ENCODE peak calls at places on chromosomes 13 and 19, in nine cellular contexts. One of them, this sample, is unnamed.

GRCh38 chr13:62294210-62294609 is 878.6 kb upstream of the PCDH20 start:
- DNase-seq in posterior vena cava: no peak
- DNase-seq in GF-D8: no peak
- DNase-seq in activated CD8-positive, alpha-beta memory T cell treated with anti-CD3 and anti-CD28 coated beads for 1 hour: no peak
- DNase-seq in Right ventricle myocardium superior: no peak
- DNase-seq in T-cell: no peak
- DNase-seq in NCI-H460: no peak
- DNase-seq in GOT3: no peak
- DNase-seq in nephron progenitor cell: no peak
- DNase-seq in this sample: no peak

GRCh38 chr19:48455171-48455907 is at the start of gene KCNJ14:
- DNase-seq in NCI-H460: no peak
- DNase-seq in T-cell: no peak
- DNase-seq in posterior vena cava: no peak
- DNase-seq in GF-D8: no peak
- DNase-seq in activated CD8-positive, alpha-beta memory T cell treated with anti-CD3 and anti-CD28 coated beads for 1 hour: no peak
- DNase-seq in Right ventricle myocardium superior: no peak
- DNase-seq in GOT3: no peak
- DNase-seq in nephron progenitor cell: no peak
- DNase-seq in this sample: peak; percentile 29

GRCh38 chr13:93029536-93029935 is 197.1 kb upstream of the GPC6 start:
- DNase-seq in NCI-H460: no peak
- DNase-seq in activated CD8-positive, alpha-beta memory T cell treated with anti-CD3 and anti-CD28 coated beads for 1 hour: no peak
- DNase-seq in posterior vena cava: no peak
- DNase-seq in Right ventricle myocardium superior: no peak
- DNase-seq in GF-D8: no peak
- DNase-seq in nephron progenitor cell: no peak
- DNase-seq in GOT3: no peak
- DNase-seq in T-cell: no peak
- DNase-seq in this sample: no peak

GRCh38 chr19:14318873-14319272 is 62.4 kb upstream of the ADGRE5 start:
- DNase-seq in NCI-H460: no peak
- DNase-seq in posterior vena cava: peak; percentile 83
- DNase-seq in T-cell: no peak
- DNase-seq in Right ventricle myocardium superior: peak; percentile 47
- DNase-seq in GF-D8: no peak
- DNase-seq in nephron progenitor cell: peak; percentile 23
- DNase-seq in activated CD8-positive, alpha-beta memory T cell treated with anti-CD3 and anti-CD28 coated beads for 1 hour: no peak
- DNase-seq in GOT3: no peak
- DNase-seq in this sample: peak; percentile 69

GRCh38 chr19:15180451-15181390 is 20.1 kb downstream of the NOTCH3 start:
- DNase-seq in T-cell: no peak
- DNase-seq in GF-D8: no peak
- DNase-seq in posterior vena cava: no peak
- DNase-seq in nephron progenitor cell: peak; percentile 65
- DNase-seq in GOT3: no peak
- DNase-seq in NCI-H460: no peak
- DNase-seq in Right ventricle myocardium superior: no peak
- DNase-seq in activated CD8-positive, alpha-beta memory T cell treated with anti-CD3 and anti-CD28 coated beads for 1 hour: no peak
- DNase-seq in this sample: peak; percentile 74

GRCh38 chr13:112510002-112510780 is 77.8 kb downstream of the TUBGCP3 start:
- DNase-seq in posterior vena cava: no peak
- DNase-seq in nephron progenitor cell: peak; percentile 53
- DNase-seq in activated CD8-positive, alpha-beta memory T cell treated with anti-CD3 and anti-CD28 coated beads for 1 hour: no peak
- DNase-seq in NCI-H460: peak; percentile 51
- DNase-seq in Right ventricle myocardium superior: no peak
- DNase-seq in T-cell: no peak
- DNase-seq in GF-D8: peak; percentile 9
- DNase-seq in GOT3: no peak
- DNase-seq in this sample: no peak

GRCh38 chr19:19745496-19746285 is 12.8 kb upstream of the ZNF14 start:
- DNase-seq in Right ventricle myocardium superior: no peak
- DNase-seq in nephron progenitor cell: no peak
- DNase-seq in NCI-H460: no peak
- DNase-seq in T-cell: no peak
- DNase-seq in GOT3: no peak
- DNase-seq in posterior vena cava: no peak
- DNase-seq in activated CD8-positive, alpha-beta memory T cell treated with anti-CD3 and anti-CD28 coated beads for 1 hour: no peak
- DNase-seq in GF-D8: no peak
- DNase-seq in this sample: peak; percentile 41

GRCh38 chr13:19618925-19619324 is 14.5 kb upstream of the MPHOSPH8 start:
- DNase-seq in Right ventricle myocardium superior: no peak
- DNase-seq in NCI-H460: no peak
- DNase-seq in GF-D8: peak; percentile 12
- DNase-seq in T-cell: no peak
- DNase-seq in posterior vena cava: no peak
- DNase-seq in activated CD8-positive, alpha-beta memory T cell treated with anti-CD3 and anti-CD28 coated beads for 1 hour: no peak
- DNase-seq in nephron progenitor cell: peak; percentile 6
- DNase-seq in GOT3: no peak
- DNase-seq in this sample: no peak

GRCh38 chr13:52001120-52001731 is 10.0 kb downstream of the ATP7B start:
- DNase-seq in Right ventricle myocardium superior: no peak
- DNase-seq in GOT3: no peak
- DNase-seq in GF-D8: peak; percentile 31
- DNase-seq in NCI-H460: peak; percentile 17
- DNase-seq in T-cell: no peak
- DNase-seq in activated CD8-positive, alpha-beta memory T cell treated with anti-CD3 and anti-CD28 coated beads for 1 hour: no peak
- DNase-seq in posterior vena cava: no peak
- DNase-seq in nephron progenitor cell: no peak
- DNase-seq in this sample: no peak

GRCh38 chr13:23979361-23980159 is 82.3 kb upstream of the C1QTNF9B start:
- DNase-seq in T-cell: peak; percentile 5
- DNase-seq in NCI-H460: peak; percentile 9
- DNase-seq in posterior vena cava: peak; percentile 96
- DNase-seq in nephron progenitor cell: peak; percentile 74
- DNase-seq in Right ventricle myocardium superior: peak; percentile 88
- DNase-seq in GF-D8: no peak
- DNase-seq in GOT3: peak; percentile 44
- DNase-seq in activated CD8-positive, alpha-beta memory T cell treated with anti-CD3 and anti-CD28 coated beads for 1 hour: peak; percentile 3
- DNase-seq in this sample: peak; percentile 91

GRCh38 chr13:103694033-103694432 is 627.8 kb upstream of the SLC10A2 start:
- DNase-seq in NCI-H460: no peak
- DNase-seq in Right ventricle myocardium superior: no peak
- DNase-seq in T-cell: no peak
- DNase-seq in posterior vena cava: no peak
- DNase-seq in activated CD8-positive, alpha-beta memory T cell treated with anti-CD3 and anti-CD28 coated beads for 1 hour: no peak
- DNase-seq in GOT3: no peak
- DNase-seq in nephron progenitor cell: no peak
- DNase-seq in GF-D8: no peak
- DNase-seq in this sample: no peak

GRCh38 chr19:6350688-6351087 is 10.6 kb upstream of the CLPP start:
- DNase-seq in nephron progenitor cell: no peak
- DNase-seq in activated CD8-positive, alpha-beta memory T cell treated with anti-CD3 and anti-CD28 coated beads for 1 hour: no peak
- DNase-seq in GOT3: no peak
- DNase-seq in Right ventricle myocardium superior: no peak
- DNase-seq in posterior vena cava: no peak
- DNase-seq in NCI-H460: no peak
- DNase-seq in GF-D8: no peak
- DNase-seq in T-cell: no peak
- DNase-seq in this sample: no peak

GRCh38 chr19:44848036-44848804 is 2.1 kb downstream of the NECTIN2 start:
- DNase-seq in nephron progenitor cell: peak; percentile 52
- DNase-seq in activated CD8-positive, alpha-beta memory T cell treated with anti-CD3 and anti-CD28 coated beads for 1 hour: no peak
- DNase-seq in NCI-H460: no peak
- DNase-seq in T-cell: no peak
- DNase-seq in GOT3: no peak
- DNase-seq in posterior vena cava: no peak
- DNase-seq in GF-D8: peak; percentile 14
- DNase-seq in Right ventricle myocardium superior: no peak
- DNase-seq in this sample: peak; percentile 37

GRCh38 chr13:90545070-90545840 is 802.2 kb upstream of the MIR17HG start:
- DNase-seq in Right ventricle myocardium superior: no peak
- DNase-seq in GF-D8: no peak
- DNase-seq in activated CD8-positive, alpha-beta memory T cell treated with anti-CD3 and anti-CD28 coated beads for 1 hour: no peak
- DNase-seq in NCI-H460: no peak
- DNase-seq in posterior vena cava: no peak
- DNase-seq in GOT3: no peak
- DNase-seq in nephron progenitor cell: no peak
- DNase-seq in T-cell: no peak
- DNase-seq in this sample: no peak

GRCh38 chr19:14561832-14562351 is 10.0 kb downstream of the NDUFB7 start:
- DNase-seq in nephron progenitor cell: no peak
- DNase-seq in NCI-H460: no peak
- DNase-seq in activated CD8-positive, alpha-beta memory T cell treated with anti-CD3 and anti-CD28 coated beads for 1 hour: no peak
- DNase-seq in Right ventricle myocardium superior: peak; percentile 73
- DNase-seq in GOT3: peak; percentile 21
- DNase-seq in posterior vena cava: no peak
- DNase-seq in T-cell: peak; percentile 18
- DNase-seq in GF-D8: no peak
- DNase-seq in this sample: peak; percentile 84

GRCh38 chr13:55652657-55653056 is 1488.1 kb upstream of the PRR20A start:
- DNase-seq in posterior vena cava: no peak
- DNase-seq in GF-D8: no peak
- DNase-seq in T-cell: no peak
- DNase-seq in nephron progenitor cell: no peak
- DNase-seq in activated CD8-positive, alpha-beta memory T cell treated with anti-CD3 and anti-CD28 coated beads for 1 hour: no peak
- DNase-seq in GOT3: no peak
- DNase-seq in NCI-H460: no peak
- DNase-seq in Right ventricle myocardium superior: no peak
- DNase-seq in this sample: no peak

GRCh38 chr19:44986389-44986788 is 14.9 kb upstream of the RELB start:
- DNase-seq in posterior vena cava: no peak
- DNase-seq in nephron progenitor cell: no peak
- DNase-seq in NCI-H460: no peak
- DNase-seq in Right ventricle myocardium superior: no peak
- DNase-seq in GOT3: no peak
- DNase-seq in GF-D8: no peak
- DNase-seq in T-cell: no peak
- DNase-seq in activated CD8-positive, alpha-beta memory T cell treated with anti-CD3 and anti-CD28 coated beads for 1 hour: no peak
- DNase-seq in this sample: no peak

GRCh38 chr13:23372264-23372905 is 61.1 kb downstream of the SACS start:
- DNase-seq in activated CD8-positive, alpha-beta memory T cell treated with anti-CD3 and anti-CD28 coated beads for 1 hour: no peak
- DNase-seq in posterior vena cava: no peak
- DNase-seq in Right ventricle myocardium superior: no peak
- DNase-seq in T-cell: no peak
- DNase-seq in NCI-H460: no peak
- DNase-seq in nephron progenitor cell: no peak
- DNase-seq in GOT3: no peak
- DNase-seq in GF-D8: no peak
- DNase-seq in this sample: no peak

GRCh38 chr13:69300131-69300530 is 807.5 kb upstream of the ATXN8OS start:
- DNase-seq in activated CD8-positive, alpha-beta memory T cell treated with anti-CD3 and anti-CD28 coated beads for 1 hour: no peak
- DNase-seq in GF-D8: no peak
- DNase-seq in Right ventricle myocardium superior: no peak
- DNase-seq in posterior vena cava: no peak
- DNase-seq in NCI-H460: no peak
- DNase-seq in nephron progenitor cell: no peak
- DNase-seq in GOT3: no peak
- DNase-seq in T-cell: no peak
- DNase-seq in this sample: no peak

GRCh38 chr13:106558527-106558926 is 9.4 kb downstream of the ARGLU1 start:
- DNase-seq in Right ventricle myocardium superior: no peak
- DNase-seq in activated CD8-positive, alpha-beta memory T cell treated with anti-CD3 and anti-CD28 coated beads for 1 hour: no peak
- DNase-seq in GF-D8: no peak
- DNase-seq in GOT3: no peak
- DNase-seq in T-cell: no peak
- DNase-seq in posterior vena cava: no peak
- DNase-seq in NCI-H460: no peak
- DNase-seq in nephron progenitor cell: no peak
- DNase-seq in this sample: no peak

GRCh38 chr19:16702123-16702522 is 17.5 kb upstream of the NWD1 start:
- DNase-seq in T-cell: no peak
- DNase-seq in Right ventricle myocardium superior: peak; percentile 54
- DNase-seq in NCI-H460: no peak
- DNase-seq in activated CD8-positive, alpha-beta memory T cell treated with anti-CD3 and anti-CD28 coated beads for 1 hour: no peak
- DNase-seq in GF-D8: no peak
- DNase-seq in nephron progenitor cell: no peak
- DNase-seq in posterior vena cava: no peak
- DNase-seq in GOT3: peak; percentile 11
- DNase-seq in this sample: peak; percentile 72

GRCh38 chr13:98591721-98592352 is 14.9 kb upstream of the STK24 start:
- DNase-seq in GOT3: no peak
- DNase-seq in Right ventricle myocardium superior: no peak
- DNase-seq in T-cell: no peak
- DNase-seq in activated CD8-positive, alpha-beta memory T cell treated with anti-CD3 and anti-CD28 coated beads for 1 hour: no peak
- DNase-seq in NCI-H460: no peak
- DNase-seq in GF-D8: no peak
- DNase-seq in nephron progenitor cell: no peak
- DNase-seq in posterior vena cava: no peak
- DNase-seq in this sample: no peak

GRCh38 chr13:51666316-51666715 is 82.1 kb downstream of the WDFY2 start:
- DNase-seq in posterior vena cava: no peak
- DNase-seq in nephron progenitor cell: no peak
- DNase-seq in GOT3: no peak
- DNase-seq in activated CD8-positive, alpha-beta memory T cell treated with anti-CD3 and anti-CD28 coated beads for 1 hour: no peak
- DNase-seq in GF-D8: no peak
- DNase-seq in T-cell: no peak
- DNase-seq in NCI-H460: no peak
- DNase-seq in Right ventricle myocardium superior: no peak
- DNase-seq in this sample: no peak

GRCh38 chr19:5953680-5954213 is 24.2 kb downstream of the RANBP3 start:
- DNase-seq in nephron progenitor cell: no peak
- DNase-seq in GF-D8: no peak
- DNase-seq in T-cell: peak; percentile 21
- DNase-seq in posterior vena cava: no peak
- DNase-seq in activated CD8-positive, alpha-beta memory T cell treated with anti-CD3 and anti-CD28 coated beads for 1 hour: no peak
- DNase-seq in Right ventricle myocardium superior: no peak
- DNase-seq in GOT3: no peak
- DNase-seq in NCI-H460: no peak
- DNase-seq in this sample: no peak

GRCh38 chr13:113117956-113118327 is 4.7 kb upstream of the F10 start:
- DNase-seq in posterior vena cava: peak; percentile 68
- DNase-seq in NCI-H460: no peak
- DNase-seq in GF-D8: no peak
- DNase-seq in Right ventricle myocardium superior: no peak
- DNase-seq in nephron progenitor cell: peak; percentile 1
- DNase-seq in T-cell: no peak
- DNase-seq in GOT3: no peak
- DNase-seq in activated CD8-positive, alpha-beta memory T cell treated with anti-CD3 and anti-CD28 coated beads for 1 hour: no peak
- DNase-seq in this sample: no peak

GRCh38 chr19:51323481-51323891 is 12.0 kb downstream of the IGLON5 start:
- DNase-seq in Right ventricle myocardium superior: no peak
- DNase-seq in activated CD8-positive, alpha-beta memory T cell treated with anti-CD3 and anti-CD28 coated beads for 1 hour: no peak
- DNase-seq in GF-D8: no peak
- DNase-seq in T-cell: no peak
- DNase-seq in posterior vena cava: peak; percentile 68
- DNase-seq in nephron progenitor cell: no peak
- DNase-seq in GOT3: no peak
- DNase-seq in NCI-H460: no peak
- DNase-seq in this sample: no peak

GRCh38 chr19:7668842-7669241 is at the start of gene RETN:
- DNase-seq in GOT3: no peak
- DNase-seq in nephron progenitor cell: no peak
- DNase-seq in Right ventricle myocardium superior: no peak
- DNase-seq in T-cell: no peak
- DNase-seq in posterior vena cava: no peak
- DNase-seq in GF-D8: peak; percentile 7
- DNase-seq in NCI-H460: no peak
- DNase-seq in activated CD8-positive, alpha-beta memory T cell treated with anti-CD3 and anti-CD28 coated beads for 1 hour: no peak
- DNase-seq in this sample: no peak

This sample was measured in right cardiac atrium.